ENCODE peak calls at places on chromosomes 2 and 18, in five cellular contexts. One of them, this sample, is unnamed.

GRCh38 chr2:14385043-14385442 is 247.5 kb upstream of the LRATD1 start:
- DNase-seq in fibroblast of lung: no peak
- DNase-seq in bronchial epithelial cell: no peak
- DNase-seq in astrocyte of the spinal cord: no peak
- DNase-seq in MM.1S: no peak
- DNase-seq in this sample: no peak

GRCh38 chr2:23784971-23785370 is 142.0 kb downstream of the ATAD2B start:
- DNase-seq in fibroblast of lung: no peak
- DNase-seq in bronchial epithelial cell: peak
- DNase-seq in MM.1S: no peak
- DNase-seq in astrocyte of the spinal cord: no peak
- DNase-seq in this sample: no peak

GRCh38 chr18:32956591-32957310 is 183.9 kb upstream of the KLHL14 start:
- DNase-seq in astrocyte of the spinal cord: peak
- DNase-seq in fibroblast of lung: peak
- DNase-seq in MM.1S: no peak
- DNase-seq in bronchial epithelial cell: peak
- DNase-seq in this sample: no peak

GRCh38 chr2:223613017-223613950 is 11.1 kb upstream of the SCG2 start:
- DNase-seq in bronchial epithelial cell: peak
- DNase-seq in MM.1S: no peak
- DNase-seq in fibroblast of lung: peak
- DNase-seq in astrocyte of the spinal cord: peak
- DNase-seq in this sample: no peak

GRCh38 chr2:238940806-238941205 is 92.9 kb downstream of the TWIST2 start:
- DNase-seq in astrocyte of the spinal cord: no peak
- DNase-seq in fibroblast of lung: no peak
- DNase-seq in bronchial epithelial cell: no peak
- DNase-seq in MM.1S: no peak
- DNase-seq in this sample: no peak

GRCh38 chr18:73835656-73836055 is 312.0 kb downstream of the FBXO15 start:
- DNase-seq in bronchial epithelial cell: peak
- DNase-seq in MM.1S: no peak
- DNase-seq in fibroblast of lung: no peak
- DNase-seq in astrocyte of the spinal cord: no peak
- DNase-seq in this sample: no peak

GRCh38 chr2:10059016-10059351 is 15.6 kb downstream of the KLF11 start:
- DNase-seq in MM.1S: no peak
- DNase-seq in bronchial epithelial cell: no peak
- DNase-seq in fibroblast of lung: no peak
- DNase-seq in astrocyte of the spinal cord: no peak
- DNase-seq in this sample: no peak

GRCh38 chr2:46196871-46197462 is 100.2 kb upstream of the EPAS1 start:
- DNase-seq in bronchial epithelial cell: no peak
- DNase-seq in MM.1S: no peak
- DNase-seq in astrocyte of the spinal cord: no peak
- DNase-seq in fibroblast of lung: no peak
- DNase-seq in this sample: no peak

GRCh38 chr2:86249843-86250402 is 50.7 kb downstream of the MRPL35 start:
- DNase-seq in bronchial epithelial cell: no peak
- DNase-seq in MM.1S: peak
- DNase-seq in astrocyte of the spinal cord: no peak
- DNase-seq in fibroblast of lung: no peak
- DNase-seq in this sample: no peak

GRCh38 chr2:207499114-207499513 is 30.6 kb upstream of the CREB1 start:
- DNase-seq in MM.1S: no peak
- DNase-seq in fibroblast of lung: no peak
- DNase-seq in bronchial epithelial cell: no peak
- DNase-seq in astrocyte of the spinal cord: no peak
- DNase-seq in this sample: no peak

GRCh38 chr2:112142525-112143078 is 4.4 kb downstream of the FBLN7 start:
- DNase-seq in MM.1S: no peak
- DNase-seq in bronchial epithelial cell: no peak
- DNase-seq in fibroblast of lung: no peak
- DNase-seq in astrocyte of the spinal cord: no peak
- DNase-seq in this sample: no peak

GRCh38 chr18:31102020-31102684 is at the start of gene DSC2:
- DNase-seq in astrocyte of the spinal cord: no peak
- DNase-seq in bronchial epithelial cell: peak
- DNase-seq in fibroblast of lung: no peak
- DNase-seq in MM.1S: no peak
- DNase-seq in this sample: no peak

GRCh38 chr2:220880623-220881022 is 691.5 kb downstream of the EPHA4 start:
- DNase-seq in MM.1S: no peak
- DNase-seq in bronchial epithelial cell: peak
- DNase-seq in astrocyte of the spinal cord: no peak
- DNase-seq in fibroblast of lung: no peak
- DNase-seq in this sample: no peak

GRCh38 chr2:20012282-20013060 is at the start of gene MATN3:
- DNase-seq in astrocyte of the spinal cord: peak
- DNase-seq in bronchial epithelial cell: no peak
- DNase-seq in fibroblast of lung: peak
- DNase-seq in MM.1S: no peak
- DNase-seq in this sample: no peak

GRCh38 chr2:23330214-23330613 is 54.8 kb upstream of the KLHL29 start:
- DNase-seq in fibroblast of lung: peak
- DNase-seq in bronchial epithelial cell: peak
- DNase-seq in astrocyte of the spinal cord: no peak
- DNase-seq in MM.1S: peak
- DNase-seq in this sample: no peak

GRCh38 chr18:54149078-54149697 is 75.3 kb downstream of the MBD2 start:
- DNase-seq in bronchial epithelial cell: peak
- DNase-seq in MM.1S: no peak
- DNase-seq in fibroblast of lung: peak
- DNase-seq in astrocyte of the spinal cord: peak
- DNase-seq in this sample: no peak

GRCh38 chr18:51082571-51083264 is 52.7 kb downstream of the SMAD4 start:
- DNase-seq in bronchial epithelial cell: peak
- DNase-seq in fibroblast of lung: no peak
- DNase-seq in MM.1S: no peak
- DNase-seq in astrocyte of the spinal cord: peak
- DNase-seq in this sample: no peak

GRCh38 chr2:104025296-104025695 is 828.6 kb upstream of the POU3F3 start:
- DNase-seq in astrocyte of the spinal cord: peak
- DNase-seq in fibroblast of lung: no peak
- DNase-seq in bronchial epithelial cell: peak
- DNase-seq in MM.1S: no peak
- DNase-seq in this sample: no peak

GRCh38 chr2:211623096-211623495 is 915.5 kb downstream of the ERBB4 start:
- DNase-seq in astrocyte of the spinal cord: no peak
- DNase-seq in MM.1S: no peak
- DNase-seq in fibroblast of lung: no peak
- DNase-seq in bronchial epithelial cell: no peak
- DNase-seq in this sample: no peak

GRCh38 chr2:168244318-168244717 is 3.1 kb downstream of the STK39 start:
- DNase-seq in MM.1S: no peak
- DNase-seq in fibroblast of lung: peak
- DNase-seq in astrocyte of the spinal cord: no peak
- DNase-seq in bronchial epithelial cell: peak
- DNase-seq in this sample: no peak

GRCh38 chr2:168246483-168247340 is 683 bp downstream of the STK39 start:
- DNase-seq in fibroblast of lung: peak
- DNase-seq in bronchial epithelial cell: peak
- DNase-seq in astrocyte of the spinal cord: peak
- DNase-seq in MM.1S: peak
- DNase-seq in this sample: peak

GRCh38 chr2:168243061-168243460 is 4.3 kb downstream of the STK39 start:
- DNase-seq in fibroblast of lung: no peak
- DNase-seq in astrocyte of the spinal cord: no peak
- DNase-seq in bronchial epithelial cell: no peak
- DNase-seq in MM.1S: no peak
- DNase-seq in this sample: no peak

GRCh38 chr2:168246072-168246482 is 1.3 kb downstream of the STK39 start:
- DNase-seq in astrocyte of the spinal cord: no peak
- DNase-seq in bronchial epithelial cell: no peak
- DNase-seq in MM.1S: no peak
- DNase-seq in fibroblast of lung: no peak
- DNase-seq in this sample: no peak

DNA sequence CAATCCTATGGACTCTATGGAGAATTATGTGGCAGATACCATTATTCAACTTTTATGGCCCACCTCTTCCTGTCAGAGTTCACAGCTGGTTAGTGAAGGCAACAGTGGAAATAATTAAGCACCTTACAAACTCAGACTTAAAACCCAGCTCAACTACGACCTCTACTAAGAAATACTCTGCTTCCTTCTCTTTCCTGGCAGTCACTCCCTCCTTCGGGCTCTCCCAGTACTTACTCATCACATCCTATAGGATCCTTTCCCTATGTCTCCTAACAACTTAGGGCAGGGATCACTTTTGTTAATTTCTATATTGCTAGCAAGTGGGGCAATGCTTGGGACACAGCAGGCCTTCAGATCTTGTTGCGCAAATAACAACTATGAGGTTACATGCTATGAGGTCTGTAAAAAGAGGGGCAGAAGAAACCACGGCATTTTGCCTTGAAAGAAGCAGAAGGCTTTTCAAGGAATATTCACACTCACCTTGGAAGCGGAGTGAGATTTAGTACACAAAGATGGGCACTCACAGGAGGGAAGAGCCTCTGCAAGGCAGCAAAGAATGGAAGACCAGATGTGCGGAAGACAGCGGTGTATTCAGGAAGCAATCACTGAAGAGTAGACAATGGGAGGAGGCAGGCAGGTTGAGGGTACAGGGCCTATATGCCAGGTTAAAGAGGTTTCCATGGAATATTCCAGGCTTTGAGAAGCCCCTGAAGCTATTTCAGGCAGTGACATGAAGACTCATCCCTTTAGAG is 2.1 kb downstream of the STK39 start:
- DNase-seq in bronchial epithelial cell: peak
- DNase-seq in astrocyte of the spinal cord: no peak
- DNase-seq in MM.1S: no peak
- DNase-seq in fibroblast of lung: peak
- DNase-seq in this sample: no peak
- TF ChIP-seq CTCF in bronchial epithelial cell: no peak
- TF ChIP-seq CTCF in astrocyte of the spinal cord: no peak
- TF ChIP-seq CTCF in MM.1S: no peak
- TF ChIP-seq CTCF in fibroblast of lung: no peak
- TF ChIP-seq CTCF in this sample: no peak

GRCh38 chr2:75067506-75067905 is 109.1 kb downstream of the POLE4 start:
- DNase-seq in bronchial epithelial cell: no peak
- DNase-seq in MM.1S: no peak
- DNase-seq in fibroblast of lung: no peak
- DNase-seq in astrocyte of the spinal cord: no peak
- DNase-seq in this sample: no peak
- TF ChIP-seq CTCF in bronchial epithelial cell: no peak
- TF ChIP-seq CTCF in MM.1S: no peak
- TF ChIP-seq CTCF in fibroblast of lung: no peak
- TF ChIP-seq CTCF in astrocyte of the spinal cord: no peak
- TF ChIP-seq CTCF in this sample: no peak

GRCh38 chr18:77069931-77070330 is 62.7 kb downstream of the MBP start:
- DNase-seq in fibroblast of lung: no peak
- DNase-seq in MM.1S: no peak
- DNase-seq in astrocyte of the spinal cord: no peak
- DNase-seq in bronchial epithelial cell: no peak
- DNase-seq in this sample: no peak

GRCh38 chr18:77069482-77069881 is 63.1 kb downstream of the MBP start:
- DNase-seq in MM.1S: no peak
- DNase-seq in bronchial epithelial cell: no peak
- DNase-seq in astrocyte of the spinal cord: no peak
- DNase-seq in fibroblast of lung: no peak
- DNase-seq in this sample: no peak

GRCh38 chr18:77067315-77068061 is 65.1 kb downstream of the MBP start:
- DNase-seq in bronchial epithelial cell: peak
- DNase-seq in astrocyte of the spinal cord: peak
- DNase-seq in fibroblast of lung: peak
- DNase-seq in MM.1S: no peak
- DNase-seq in this sample: no peak

GRCh38 chr18:77068321-77068841 is 64.2 kb downstream of the MBP start:
- DNase-seq in MM.1S: no peak
- DNase-seq in bronchial epithelial cell: peak
- DNase-seq in astrocyte of the spinal cord: peak
- DNase-seq in fibroblast of lung: peak
- DNase-seq in this sample: no peak

GRCh38 chr18:77068890-77069312 is 63.7 kb downstream of the MBP start:
- DNase-seq in astrocyte of the spinal cord: peak
- DNase-seq in MM.1S: no peak
- DNase-seq in fibroblast of lung: peak
- DNase-seq in bronchial epithelial cell: no peak
- DNase-seq in this sample: no peak
- TF ChIP-seq CTCF in astrocyte of the spinal cord: peak
- TF ChIP-seq CTCF in MM.1S: no peak
- TF ChIP-seq CTCF in fibroblast of lung: peak
- TF ChIP-seq CTCF in bronchial epithelial cell: no peak
- TF ChIP-seq CTCF in this sample: no peak

GRCh38 chr18:35511833-35512232 is 14.1 kb upstream of the INO80C start:
- DNase-seq in MM.1S: no peak
- DNase-seq in astrocyte of the spinal cord: no peak
- DNase-seq in bronchial epithelial cell: no peak
- DNase-seq in fibroblast of lung: no peak
- DNase-seq in this sample: no peak
- TF ChIP-seq CTCF in MM.1S: peak
- TF ChIP-seq CTCF in astrocyte of the spinal cord: no peak
- TF ChIP-seq CTCF in bronchial epithelial cell: peak
- TF ChIP-seq CTCF in fibroblast of lung: no peak
- TF ChIP-seq CTCF in this sample: no peak

GRCh38 chr18:13726228-13726971 is at the start of the genes FAM210A and RNMT:
- DNase-seq in bronchial epithelial cell: peak
- DNase-seq in MM.1S: peak
- DNase-seq in astrocyte of the spinal cord: peak
- DNase-seq in fibroblast of lung: peak
- DNase-seq in this sample: peak
- TF ChIP-seq CTCF in bronchial epithelial cell: peak
- TF ChIP-seq CTCF in MM.1S: no peak
- TF ChIP-seq CTCF in astrocyte of the spinal cord: no peak
- TF ChIP-seq CTCF in fibroblast of lung: no peak
- TF ChIP-seq CTCF in this sample: no peak

GRCh38 chr2:71276311-71277158 is 49.6 kb upstream of the PAIP2B start:
- DNase-seq in astrocyte of the spinal cord: peak
- DNase-seq in bronchial epithelial cell: peak
- DNase-seq in MM.1S: peak
- DNase-seq in fibroblast of lung: peak
- DNase-seq in this sample: peak
- TF ChIP-seq CTCF in astrocyte of the spinal cord: no peak
- TF ChIP-seq CTCF in bronchial epithelial cell: no peak
- TF ChIP-seq CTCF in MM.1S: no peak
- TF ChIP-seq CTCF in fibroblast of lung: no peak
- TF ChIP-seq CTCF in this sample: no peak

DNA sequence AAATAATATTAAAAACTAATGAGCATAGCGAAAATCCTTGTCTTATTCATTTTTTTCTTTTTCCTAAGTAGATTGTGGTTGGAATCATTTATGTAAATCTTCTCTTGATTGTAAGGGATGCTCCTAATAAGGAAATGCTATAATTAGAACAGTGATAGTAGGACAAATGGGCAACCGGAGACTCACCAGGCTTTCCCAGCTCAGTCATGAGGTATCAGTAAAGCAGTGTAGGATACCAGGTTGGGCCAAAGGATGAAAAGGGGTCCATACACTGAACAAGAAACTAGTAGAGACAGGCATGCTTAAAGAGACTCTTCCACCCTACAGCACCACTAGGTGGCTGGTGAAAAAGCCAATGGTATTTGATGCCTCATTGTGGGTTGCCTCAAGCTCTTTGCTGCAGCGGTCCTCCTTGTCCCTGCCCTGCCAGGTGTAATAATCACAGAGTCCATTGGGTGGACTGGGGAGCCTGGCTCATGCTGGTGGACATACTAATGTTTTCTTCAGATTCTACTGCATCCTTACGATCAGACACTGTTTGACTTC is 71.4 kb upstream of the FAM98A start:
- DNase-seq in astrocyte of the spinal cord: no peak
- DNase-seq in fibroblast of lung: no peak
- DNase-seq in MM.1S: no peak
- DNase-seq in bronchial epithelial cell: no peak
- DNase-seq in this sample: no peak
- TF ChIP-seq CTCF in astrocyte of the spinal cord: peak
- TF ChIP-seq CTCF in fibroblast of lung: no peak
- TF ChIP-seq CTCF in MM.1S: no peak
- TF ChIP-seq CTCF in bronchial epithelial cell: peak
- TF ChIP-seq CTCF in this sample: no peak

This sample was measured in activated B cell treated with CpG ODN at 0.5 μM for 24 hours.